ENCODE peak calls at places on chromosome 5, in ten cellular contexts. T, G, M, V, X, Q, U, A, W and D are unnamed samples.

GRCh38 chr5:151770383-151771258 is 1.1 kb upstream of the G3BP1 start:
- DNase-seq in T (peak; percentile 56), Q (peak; percentile 90), U (no peak), M (peak; percentile 81), W (peak; percentile 95), X (peak; percentile 85), G (peak; percentile 82), A (peak; percentile 85), V (peak; percentile 31), D (peak; percentile 77)

GRCh38 chr5:143102414-143102813 is 301.1 kb downstream of the NR3C1 start:
- DNase-seq in M (no peak), V (no peak), U (no peak), W (no peak), T (no peak), A (peak; percentile 34), Q (no peak), G (no peak), X (no peak), D (peak; percentile 28)

GRCh38 chr5:38715671-38716070 is 130.1 kb upstream of the OSMR start:
- DNase-seq in U (no peak), Q (no peak), W (no peak), T (no peak), G (peak; percentile 45), A (no peak), M (no peak), X (no peak), V (no peak), D (no peak)

GRCh38 chr5:148443998-148444397 is 60.2 kb downstream of the FBXO38 start:
- DNase-seq in X (peak; percentile 82), Q (no peak), V (peak; percentile 55), M (peak; percentile 34), U (no peak), G (peak; percentile 85), A (peak; percentile 85), W (no peak), T (peak; percentile 45), D (peak; percentile 73)

GRCh38 chr5:160508780-160509361 is 87.2 kb downstream of the PTTG1 start:
- DNase-seq in W (no peak), Q (no peak), G (peak; percentile 91), T (peak; percentile 59), X (peak; percentile 86), M (peak; percentile 42), U (peak; percentile 77), A (peak; percentile 97), V (peak; percentile 81), D (peak; percentile 63)

GRCh38 chr5:154995679-154996078 is 17.9 kb upstream of the KIF4B start:
- DNase-seq in A (no peak), W (no peak), V (no peak), U (no peak), G (no peak), M (no peak), T (no peak), X (no peak), Q (no peak), D (no peak)

GRCh38 chr5:172443441-172444109 is 10.8 kb downstream of the SH3PXD2B start:
- DNase-seq in M (peak; percentile 95), T (no peak), A (peak; percentile 99), U (no peak), V (peak; percentile 85), G (peak; percentile 98), W (peak; percentile 70), Q (peak; percentile 91), X (peak; percentile 93), D (peak; percentile 87)

GRCh38 chr5:82354543-82354942 is 76.4 kb upstream of the RPS23 start:
- DNase-seq in M (no peak), Q (no peak), V (no peak), G (no peak), U (no peak), W (no peak), A (no peak), T (no peak), X (no peak), D (no peak)

GRCh38 chr5:160649304-160649703 is 202.7 kb downstream of the ATP10B start:
- DNase-seq in T (no peak), V (no peak), W (no peak), X (no peak), U (no peak), A (no peak), G (no peak), M (no peak), Q (no peak), D (no peak)

GRCh38 chr5:73256462-73257260 is 83.7 kb downstream of the TMEM174 start:
- DNase-seq in W (no peak), T (no peak), X (no peak), Q (no peak), A (no peak), U (no peak), M (no peak), G (peak; percentile 39), V (no peak), D (no peak)

GRCh38 chr5:75265731-75266130 is 29.1 kb upstream of the ANKRD31 start:
- DNase-seq in A (peak; percentile 57), G (peak; percentile 53), M (no peak), V (no peak), Q (no peak), W (no peak), T (no peak), X (peak; percentile 53), U (no peak), D (no peak)

GRCh38 chr5:81925012-81925411 is 46.8 kb upstream of the ATG10 start:
- DNase-seq in T (no peak), A (no peak), X (no peak), Q (no peak), V (no peak), G (no peak), U (no peak), M (no peak), W (no peak), D (no peak)

GRCh38 chr5:6475626-6476312 is 27.1 kb downstream of the UBE2QL1 start:
- DNase-seq in T (no peak), Q (peak; percentile 38), G (no peak), X (no peak), A (no peak), V (no peak), W (no peak), M (no peak), U (no peak), D (no peak)

GRCh38 chr5:10272053-10272869 is 22.2 kb downstream of the CCT5 start:
- DNase-seq in G (no peak), V (no peak), X (no peak), T (no peak), M (no peak), Q (peak; percentile 36), W (no peak), A (no peak), U (no peak), D (no peak)

GRCh38 chr5:132775439-132776076 is 1.5 kb downstream of the SEPTIN8 start:
- DNase-seq in M (no peak), U (no peak), T (no peak), X (no peak), Q (no peak), V (no peak), A (peak; percentile 30), G (peak; percentile 14), W (no peak), D (no peak)

GRCh38 chr5:167947312-167947711 is 344.1 kb upstream of the WWC1 start:
- DNase-seq in G (peak; percentile 40), M (no peak), X (peak; percentile 39), Q (no peak), T (no peak), U (no peak), V (no peak), A (no peak), W (no peak), D (no peak)

GRCh38 chr5:1800470-1801060 is 642 bp upstream of the NDUFS6 start:
- DNase-seq in W (no peak), V (no peak), G (peak; percentile 32), U (peak; percentile 44), A (peak; percentile 23), X (peak; percentile 20), M (no peak), Q (peak; percentile 70), T (peak; percentile 37), D (no peak)

GRCh38 chr5:9166202-9167147 is 379.4 kb downstream of the SEMA5A start:
- DNase-seq in A (no peak), U (no peak), V (no peak), W (no peak), Q (no peak), M (no peak), X (peak; percentile 21), G (no peak), T (no peak), D (no peak)

GRCh38 chr5:54887663-54888062 is 97.7 kb downstream of the ESM1 start:
- DNase-seq in M (no peak), X (no peak), Q (no peak), A (no peak), T (no peak), W (no peak), G (no peak), U (no peak), V (no peak), D (no peak)

GRCh38 chr5:99587983-99588382 is 659.2 kb upstream of the CHD1 start:
- DNase-seq in A (no peak), X (no peak), V (no peak), G (no peak), U (no peak), M (no peak), W (no peak), Q (no peak), T (no peak), D (no peak)
- H3K4me3 ChIP-seq in A (no peak overlapping the region), X (no peak overlapping the region), V (no peak overlapping the region), G (no peak overlapping the region), U (no peak overlapping the region), M (no peak overlapping the region), W (no peak overlapping the region), Q (no peak overlapping the region), T (no peak overlapping the region), D (no peak overlapping the region)

DNA sequence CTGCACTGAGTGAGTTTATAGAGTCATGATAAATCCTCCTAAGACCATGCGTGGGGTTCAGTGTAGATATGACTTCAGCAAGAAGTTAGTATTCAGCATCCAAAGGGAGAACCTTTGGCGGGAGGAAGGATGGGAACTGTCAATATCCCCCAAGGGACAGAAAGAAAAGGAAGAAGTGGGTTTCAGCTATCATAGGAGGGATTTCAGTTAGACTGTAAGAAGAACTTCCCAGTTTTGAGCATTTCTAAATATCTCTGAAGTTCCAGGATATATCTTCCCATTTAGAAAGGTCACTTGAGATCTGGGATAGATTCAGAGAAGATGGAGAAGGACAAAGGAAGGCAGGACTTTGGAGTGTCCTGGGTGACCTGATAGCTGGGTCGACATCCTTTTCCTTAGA is 927 bp downstream of the KCNMB1 start:
- DNase-seq in A (no peak), V (no peak), U (no peak), Q (no peak), X (no peak), W (no peak), G (no peak), T (no peak), M (no peak), D (no peak)
- H3K4me3 ChIP-seq in A (no peak overlapping the region), V (no peak overlapping the region), U (no peak overlapping the region), Q (peak overlapping the region; percentile 74), X (no peak overlapping the region), W (no peak overlapping the region), G (no peak overlapping the region), T (no peak overlapping the region), M (peak overlapping the region; percentile 43), D (peak overlapping the region; percentile 42)

GRCh38 chr5:96651948-96652753 is 10.0 kb upstream of the CAST start:
- DNase-seq in X (no peak), U (no peak), M (no peak), Q (no peak), T (no peak), G (peak; percentile 21), A (no peak), V (no peak), W (no peak), D (no peak)
- H3K4me3 ChIP-seq in X (no peak overlapping the region), U (no peak overlapping the region), M (no peak overlapping the region), Q (no peak overlapping the region), T (no peak overlapping the region), G (no peak overlapping the region), A (no peak overlapping the region), V (no peak overlapping the region), W (no peak overlapping the region), D (no peak overlapping the region)

GRCh38 chr5:181054138-181054537 is 14.1 kb downstream of the BTNL9 start:
- DNase-seq in T (no peak), V (no peak), Q (no peak), A (no peak), U (no peak), M (no peak), X (no peak), G (no peak), W (no peak), D (no peak)
- H3K4me3 ChIP-seq in T (peak overlapping the region; percentile 40), V (no peak overlapping the region), Q (peak overlapping the region; percentile 75), A (no peak overlapping the region), U (no peak overlapping the region), M (no peak overlapping the region), X (no peak overlapping the region), G (no peak overlapping the region), W (peak overlapping the region; percentile 56), D (peak overlapping the region; percentile 54)